ENCODE peak calls at places on chromosomes 6 and 20, in six cellular contexts. R, D, L, K, I and J are unnamed samples.

GRCh38 chr20:47762699-47763098 is 22.6 kb downstream of the SULF2 start:
- DNase-seq in L (no peak), R (no peak), D (no peak), K (no peak), I (no peak), J (no peak)

GRCh38 chr20:19449051-19449450 is 236.6 kb downstream of the SLC24A3 start:
- DNase-seq in L (no peak), R (no peak), K (no peak), D (no peak), I (no peak), J (no peak)

GRCh38 chr20:36468149-36469000 is 72.9 kb upstream of the MYL9 start:
- DNase-seq in D (no peak), R (no peak), L (no peak), K (no peak), I (no peak), J (peak)

GRCh38 chr6:136037885-136038460 is 186.5 kb downstream of the PDE7B start:
- DNase-seq in L (no peak), I (no peak), R (no peak), K (no peak), D (no peak), J (no peak)

GRCh38 chr20:8388707-8389106 is 256.6 kb downstream of the PLCB1 start:
- DNase-seq in D (no peak), R (no peak), K (no peak), I (no peak), L (no peak), J (no peak)

GRCh38 chr20:42027746-42028268 is 409.6 kb upstream of the CHD6 start:
- DNase-seq in K (no peak), L (no peak), R (no peak), D (peak), I (no peak), J (peak)

GRCh38 chr6:42296614-42297013 is 79.0 kb upstream of the MRPS10 start:
- DNase-seq in R (no peak), L (no peak), I (no peak), D (no peak), K (no peak), J (no peak)

GRCh38 chr6:47520282-47520681 is 42.7 kb downstream of the CD2AP start:
- DNase-seq in L (no peak), D (no peak), R (no peak), K (no peak), I (no peak), J (no peak)

GRCh38 chr6:96466149-96466863 is 55.3 kb upstream of the UFL1 start:
- DNase-seq in D (no peak), K (no peak), R (no peak), I (no peak), L (no peak), J (no peak)

GRCh38 chr20:10672579-10673127 is 1.1 kb downstream of the JAG1 start:
- DNase-seq in L (no peak), K (peak), D (peak), R (no peak), I (no peak), J (peak)

GRCh38 chr6:41027799-41028617 is 11.0 kb downstream of the UNC5CL start:
- DNase-seq in D (peak), R (peak), I (peak), L (no peak), K (peak), J (peak)

GRCh38 chr6:132734694-132735236 is 20.9 kb upstream of the VNN1 start:
- DNase-seq in K (no peak), L (no peak), D (no peak), I (no peak), R (no peak), J (no peak)

GRCh38 chr6:29653452-29654038 is 3.3 kb upstream of the MOG start:
- DNase-seq in I (no peak), K (no peak), D (peak), R (no peak), L (no peak), J (peak)

GRCh38 chr6:86355271-86355670 is 582.1 kb upstream of the HTR1E start:
- DNase-seq in K (no peak), L (no peak), D (no peak), R (no peak), I (no peak), J (no peak)

GRCh38 chr20:16459019-16459700 is 114.1 kb downstream of the KIF16B start:
- DNase-seq in K (no peak), I (no peak), L (no peak), R (no peak), D (no peak), J (no peak)

GRCh38 chr6:133040025-133040838 is 200.9 kb upstream of the EYA4 start:
- DNase-seq in I (no peak), K (no peak), L (no peak), D (no peak), R (no peak), J (no peak)

GRCh38 chr20:5178046-5178445 is 51.2 kb downstream of the CDS2 start:
- DNase-seq in R (no peak), D (no peak), L (no peak), I (no peak), K (no peak), J (no peak)

GRCh38 chr20:63705232-63706026 is 2.3 kb downstream of the ARFRP1 start:
- DNase-seq in D (no peak), I (no peak), R (no peak), K (no peak), L (no peak), J (no peak)

GRCh38 chr6:6695711-6696048 is 107.2 kb downstream of the LY86 start:
- DNase-seq in D (no peak), R (no peak), K (no peak), I (no peak), L (no peak), J (no peak)

GRCh38 chr6:34022250-34022872 is 123.5 kb downstream of the GRM4 start:
- DNase-seq in R (no peak), I (no peak), D (no peak), K (no peak), L (no peak), J (no peak)

GRCh38 chr20:34037767-34038166 is 44.1 kb downstream of the RALY start:
- DNase-seq in I (no peak), L (no peak), D (no peak), K (no peak), R (no peak), J (no peak)

GRCh38 chr6:36028887-36029324 is 1.3 kb downstream of the MAPK14 start:
- DNase-seq in R (peak), I (peak), K (no peak), L (no peak), D (peak), J (peak)

GRCh38 chr6:98039876-98040605 is 757.0 kb upstream of the MMS22L start:
- DNase-seq in R (no peak), D (no peak), L (no peak), K (no peak), I (no peak), J (no peak)

GRCh38 chr6:131782764-131783163 is 25.1 kb upstream of the ENPP1 start:
- DNase-seq in R (no peak), D (no peak), I (no peak), L (no peak), K (no peak), J (no peak)

GRCh38 chr6:145276746-145277145 is 458.6 kb downstream of the EPM2A start:
- DNase-seq in D (no peak), L (no peak), K (no peak), R (no peak), I (no peak), J (no peak)

GRCh38 chr6:3297909-3298308 is 39.2 kb downstream of the PSMG4 start:
- DNase-seq in D (no peak), L (no peak), R (no peak), I (no peak), K (no peak), J (no peak)

GRCh38 chr6:99458319-99458718 is 33.2 kb upstream of the PNISR start:
- DNase-seq in I (no peak), R (no peak), K (no peak), L (no peak), D (no peak), J (peak)

GRCh38 chr6:170178266-170178560 is 112.7 kb downstream of the DLL1 start:
- DNase-seq in I (no peak), L (no peak), R (no peak), K (no peak), D (no peak), J (no peak)